ENCODE peak calls at places on chromosomes 7 and 10, in ten cellular contexts. T is GM12878; V is mammary epithelial cell; O is right cardiac atrium; A is AG04450; H is heart left ventricle; J is HepG2; Q is Karpas-422; K is naive thymus-derived CD4-positive, alpha-beta T cell; E is astrocyte of the cerebellum. N is an unnamed sample.

GRCh38 chr7:46071076-46071475 is 150.0 kb upstream of the IGFBP3 start:
- DNase-seq in T (no peak), V (no peak), O (no peak), A (no peak), H (no peak), J (no peak), Q (no peak), K (no peak), E (peak), N (no peak)

GRCh38 chr10:120131183-120131582 is 238.7 kb downstream of the SEC23IP start:
- DNase-seq in T (no peak), V (peak), O (no peak), A (no peak), H (no peak), J (no peak), Q (peak), K (no peak), E (peak), N (peak)

GRCh38 chr7:29957921-29958320 is 31.7 kb downstream of the SCRN1 start:
- DNase-seq in T (no peak), V (no peak), O (no peak), A (no peak), H (no peak), J (no peak), Q (no peak), K (no peak), E (no peak), N (no peak)

GRCh38 chr10:116836902-116837513 is 12.3 kb upstream of the ENO4 start:
- DNase-seq in T (no peak), V (no peak), O (no peak), A (no peak), H (no peak), J (no peak), Q (no peak), K (no peak), E (no peak), N (peak)

GRCh38 chr10:126843299-126843934 is 61.8 kb upstream of the DOCK1 start:
- DNase-seq in T (no peak), V (no peak), O (no peak), A (no peak), H (no peak), J (no peak), Q (no peak), K (no peak), E (no peak), N (no peak)

GRCh38 chr7:152462995-152463713 is 27.4 kb upstream of the KMT2C start:
- DNase-seq in T (no peak), V (no peak), O (no peak), A (peak), H (no peak), J (no peak), Q (peak), K (no peak), E (peak), N (peak)

GRCh38 chr7:98569606-98570337 is 47.3 kb upstream of the NPTX2 start:
- DNase-seq in T (no peak), V (no peak), O (no peak), A (no peak), H (peak), J (no peak), Q (no peak), K (no peak), E (no peak), N (peak)

GRCh38 chr7:123148813-123149212 is 51.0 kb downstream of the SLC13A1 start:
- DNase-seq in T (no peak), V (no peak), O (no peak), A (no peak), H (no peak), J (no peak), Q (no peak), K (no peak), E (no peak), N (peak)

GRCh38 chr7:1444925-1445322 is 14.3 kb downstream of the MICALL2 start:
- DNase-seq in T (no peak), V (no peak), O (no peak), A (no peak), H (no peak), J (no peak), Q (no peak), K (no peak), E (no peak), N (no peak)

GRCh38 chr10:3067045-3067858 is at the start of gene PFKP:
- DNase-seq in T (no peak), V (peak), O (peak), A (no peak), H (peak), J (no peak), Q (peak), K (peak), E (no peak), N (no peak)
- H3K4me3 ChIP-seq in T (peak), V (peak), O (peak), A (peak), H (peak), J (peak), Q (peak), K (peak), E (peak), N (peak)

GRCh38 chr10:4101918-4102654 is 317.1 kb upstream of the KLF6 start:
- DNase-seq in T (peak), V (no peak), O (no peak), A (no peak), H (peak), J (no peak), Q (no peak), K (no peak), E (no peak), N (no peak)
- H3K4me3 ChIP-seq in T (no peak), V (no peak), O (no peak), A (no peak), H (no peak), J (no peak), Q (no peak), K (no peak), E (no peak), N (no peak)

GRCh38 chr10:11114251-11114650 is 96.6 kb downstream of the CELF2 start:
- DNase-seq in T (no peak), V (no peak), O (no peak), A (no peak), H (no peak), J (no peak), Q (no peak), K (no peak), E (no peak), N (no peak)

GRCh38 chr10:11113156-11113555 is 95.5 kb downstream of the CELF2 start:
- DNase-seq in T (peak), V (no peak), O (no peak), A (no peak), H (no peak), J (no peak), Q (peak), K (peak), E (no peak), N (no peak)

GRCh38 chr10:11115337-11115736 is 97.7 kb downstream of the CELF2 start:
- DNase-seq in T (no peak), V (no peak), O (peak), A (no peak), H (no peak), J (no peak), Q (no peak), K (no peak), E (no peak), N (no peak)

GRCh38 chr10:11110499-11110898 is 92.8 kb downstream of the CELF2 start:
- DNase-seq in T (no peak), V (no peak), O (no peak), A (no peak), H (no peak), J (no peak), Q (no peak), K (no peak), E (no peak), N (no peak)

DNA sequence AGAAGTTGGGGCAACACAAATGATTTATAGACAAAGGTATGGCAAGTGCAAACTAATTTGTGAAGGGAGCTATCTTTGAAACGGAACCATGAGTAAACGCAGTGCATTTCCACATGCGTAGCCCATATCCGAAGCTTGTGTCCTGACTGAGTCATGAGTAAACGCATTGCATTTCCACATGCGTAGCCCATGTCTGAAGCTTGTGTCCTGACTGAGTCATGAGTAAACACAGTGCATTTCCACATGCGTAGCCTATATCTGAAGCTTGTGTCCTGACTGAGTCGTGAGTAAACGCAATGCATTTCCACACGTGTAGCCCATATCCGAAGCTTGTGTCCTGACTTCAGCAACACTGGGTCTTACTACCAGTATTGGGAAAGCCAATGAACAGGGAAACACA is 95.0 kb downstream of the CELF2 start:
- DNase-seq in T (no peak), V (no peak), O (no peak), A (no peak), H (no peak), J (peak), Q (no peak), K (no peak), E (no peak), N (no peak)
- H3K4me3 ChIP-seq in T (no peak), V (no peak), O (no peak), A (no peak), H (no peak), J (no peak), Q (no peak), K (no peak), E (no peak), N (no peak)

GRCh38 chr7:48101352-48101751 is 12.3 kb downstream of the UPP1 start:
- DNase-seq in T (no peak), V (no peak), O (no peak), A (no peak), H (no peak), J (no peak), Q (no peak), K (no peak), E (no peak), N (no peak)

GRCh38 chr7:48096273-48096672 is 7.2 kb downstream of the UPP1 start:
- DNase-seq in T (no peak), V (no peak), O (no peak), A (no peak), H (no peak), J (no peak), Q (no peak), K (no peak), E (no peak), N (no peak)

GRCh38 chr7:48099781-48100180 is 10.7 kb downstream of the UPP1 start:
- DNase-seq in T (no peak), V (no peak), O (no peak), A (no peak), H (no peak), J (no peak), Q (no peak), K (no peak), E (no peak), N (no peak)

GRCh38 chr7:48097511-48098231 is 8.6 kb downstream of the UPP1 start:
- DNase-seq in T (no peak), V (no peak), O (no peak), A (no peak), H (no peak), J (no peak), Q (no peak), K (peak), E (no peak), N (peak)

GRCh38 chr7:48098846-48099245 is 9.8 kb downstream of the UPP1 start:
- DNase-seq in T (no peak), V (no peak), O (no peak), A (no peak), H (no peak), J (no peak), Q (no peak), K (no peak), E (no peak), N (no peak)
- H3K4me3 ChIP-seq in T (no peak), V (no peak), O (no peak), A (no peak), H (no peak), J (no peak), Q (no peak), K (no peak), E (no peak), N (no peak)

N was measured in cardiac fibroblast.